ENCODE peak calls at places on chromosomes 5 and 9, in nine cellular contexts. One of them, this sample, is unnamed.

GRCh38 chr5:141492168-141492885 is 3.4 kb downstream of the PCDHGC5 start:
- DNase-seq in activated effector memory CD4-positive, alpha-beta T cell treated with Interleukin-2 at 50 U/mL for 16 hours: no peak
- DNase-seq in cardiac septum: no peak
- DNase-seq in fibroblast of lung: no peak
- DNase-seq in RCC 7860: no peak
- DNase-seq in foreskin fibroblast: no peak
- DNase-seq in hypothalamus: no peak
- DNase-seq in RPMI8226: no peak
- DNase-seq in stimulated activated CD8-positive, alpha-beta memory T cell treated with anti-CD3 and anti-CD28 coated beads, Interleukin-2, amount 100 ng/mL, for 1 hour: no peak
- DNase-seq in this sample: peak

GRCh38 chr9:107019216-107019615 is 156.2 kb downstream of the ZNF462 start:
- DNase-seq in activated effector memory CD4-positive, alpha-beta T cell treated with Interleukin-2 at 50 U/mL for 16 hours: no peak
- DNase-seq in cardiac septum: no peak
- DNase-seq in fibroblast of lung: peak
- DNase-seq in RCC 7860: peak
- DNase-seq in foreskin fibroblast: peak
- DNase-seq in hypothalamus: no peak
- DNase-seq in RPMI8226: no peak
- DNase-seq in stimulated activated CD8-positive, alpha-beta memory T cell treated with anti-CD3 and anti-CD28 coated beads, Interleukin-2, amount 100 ng/mL, for 1 hour: no peak
- DNase-seq in this sample: no peak

GRCh38 chr5:150302301-150303069 is at the start of gene ARSI:
- DNase-seq in activated effector memory CD4-positive, alpha-beta T cell treated with Interleukin-2 at 50 U/mL for 16 hours: no peak
- DNase-seq in cardiac septum: peak
- DNase-seq in fibroblast of lung: peak
- DNase-seq in RCC 7860: no peak
- DNase-seq in foreskin fibroblast: no peak
- DNase-seq in hypothalamus: no peak
- DNase-seq in RPMI8226: no peak
- DNase-seq in stimulated activated CD8-positive, alpha-beta memory T cell treated with anti-CD3 and anti-CD28 coated beads, Interleukin-2, amount 100 ng/mL, for 1 hour: no peak
- DNase-seq in this sample: no peak

GRCh38 chr9:75531588-75531987 is 358.9 kb upstream of the PCSK5 start:
- DNase-seq in activated effector memory CD4-positive, alpha-beta T cell treated with Interleukin-2 at 50 U/mL for 16 hours: no peak
- DNase-seq in cardiac septum: no peak
- DNase-seq in fibroblast of lung: no peak
- DNase-seq in RCC 7860: no peak
- DNase-seq in foreskin fibroblast: no peak
- DNase-seq in hypothalamus: no peak
- DNase-seq in RPMI8226: no peak
- DNase-seq in stimulated activated CD8-positive, alpha-beta memory T cell treated with anti-CD3 and anti-CD28 coated beads, Interleukin-2, amount 100 ng/mL, for 1 hour: no peak
- DNase-seq in this sample: no peak

GRCh38 chr9:121026260-121026691 is 23.8 kb downstream of the C5 start:
- DNase-seq in activated effector memory CD4-positive, alpha-beta T cell treated with Interleukin-2 at 50 U/mL for 16 hours: no peak
- DNase-seq in cardiac septum: no peak
- DNase-seq in fibroblast of lung: no peak
- DNase-seq in RCC 7860: no peak
- DNase-seq in foreskin fibroblast: no peak
- DNase-seq in hypothalamus: no peak
- DNase-seq in RPMI8226: no peak
- DNase-seq in stimulated activated CD8-positive, alpha-beta memory T cell treated with anti-CD3 and anti-CD28 coated beads, Interleukin-2, amount 100 ng/mL, for 1 hour: no peak
- DNase-seq in this sample: no peak

GRCh38 chr9:7358876-7359275 is 440.7 kb downstream of the DMAC1 start:
- DNase-seq in activated effector memory CD4-positive, alpha-beta T cell treated with Interleukin-2 at 50 U/mL for 16 hours: no peak
- DNase-seq in cardiac septum: no peak
- DNase-seq in fibroblast of lung: no peak
- DNase-seq in RCC 7860: no peak
- DNase-seq in foreskin fibroblast: no peak
- DNase-seq in hypothalamus: no peak
- DNase-seq in RPMI8226: no peak
- DNase-seq in stimulated activated CD8-positive, alpha-beta memory T cell treated with anti-CD3 and anti-CD28 coated beads, Interleukin-2, amount 100 ng/mL, for 1 hour: no peak
- DNase-seq in this sample: no peak

GRCh38 chr5:62578540-62578939 is at the start of gene LRRC70:
- DNase-seq in activated effector memory CD4-positive, alpha-beta T cell treated with Interleukin-2 at 50 U/mL for 16 hours: no peak
- DNase-seq in cardiac septum: no peak
- DNase-seq in fibroblast of lung: peak
- DNase-seq in RCC 7860: no peak
- DNase-seq in foreskin fibroblast: no peak
- DNase-seq in hypothalamus: no peak
- DNase-seq in RPMI8226: no peak
- DNase-seq in stimulated activated CD8-positive, alpha-beta memory T cell treated with anti-CD3 and anti-CD28 coated beads, Interleukin-2, amount 100 ng/mL, for 1 hour: no peak
- DNase-seq in this sample: peak

GRCh38 chr9:122036988-122037387 is 56.1 kb downstream of the TTLL11 start:
- DNase-seq in activated effector memory CD4-positive, alpha-beta T cell treated with Interleukin-2 at 50 U/mL for 16 hours: no peak
- DNase-seq in cardiac septum: no peak
- DNase-seq in fibroblast of lung: peak
- DNase-seq in RCC 7860: no peak
- DNase-seq in foreskin fibroblast: peak
- DNase-seq in hypothalamus: no peak
- DNase-seq in RPMI8226: no peak
- DNase-seq in stimulated activated CD8-positive, alpha-beta memory T cell treated with anti-CD3 and anti-CD28 coated beads, Interleukin-2, amount 100 ng/mL, for 1 hour: no peak
- DNase-seq in this sample: no peak

GRCh38 chr5:177043958-177044357 is 21.5 kb downstream of the ZNF346 start:
- DNase-seq in activated effector memory CD4-positive, alpha-beta T cell treated with Interleukin-2 at 50 U/mL for 16 hours: no peak
- DNase-seq in cardiac septum: no peak
- DNase-seq in fibroblast of lung: no peak
- DNase-seq in RCC 7860: no peak
- DNase-seq in foreskin fibroblast: no peak
- DNase-seq in hypothalamus: no peak
- DNase-seq in RPMI8226: no peak
- DNase-seq in stimulated activated CD8-positive, alpha-beta memory T cell treated with anti-CD3 and anti-CD28 coated beads, Interleukin-2, amount 100 ng/mL, for 1 hour: no peak
- DNase-seq in this sample: no peak

GRCh38 chr5:141094481-141095262 is at the start of gene PCDHB2:
- DNase-seq in activated effector memory CD4-positive, alpha-beta T cell treated with Interleukin-2 at 50 U/mL for 16 hours: no peak
- DNase-seq in cardiac septum: no peak
- DNase-seq in fibroblast of lung: peak
- DNase-seq in RCC 7860: peak
- DNase-seq in foreskin fibroblast: no peak
- DNase-seq in hypothalamus: no peak
- DNase-seq in RPMI8226: peak
- DNase-seq in stimulated activated CD8-positive, alpha-beta memory T cell treated with anti-CD3 and anti-CD28 coated beads, Interleukin-2, amount 100 ng/mL, for 1 hour: no peak
- DNase-seq in this sample: no peak

GRCh38 chr5:128579669-128580068 is 41.6 kb upstream of the FBN2 start:
- DNase-seq in activated effector memory CD4-positive, alpha-beta T cell treated with Interleukin-2 at 50 U/mL for 16 hours: no peak
- DNase-seq in cardiac septum: no peak
- DNase-seq in fibroblast of lung: no peak
- DNase-seq in RCC 7860: no peak
- DNase-seq in foreskin fibroblast: peak
- DNase-seq in hypothalamus: no peak
- DNase-seq in RPMI8226: no peak
- DNase-seq in stimulated activated CD8-positive, alpha-beta memory T cell treated with anti-CD3 and anti-CD28 coated beads, Interleukin-2, amount 100 ng/mL, for 1 hour: no peak
- DNase-seq in this sample: no peak

GRCh38 chr9:72509635-72510034 is 11.8 kb upstream of the TMC1 start:
- DNase-seq in activated effector memory CD4-positive, alpha-beta T cell treated with Interleukin-2 at 50 U/mL for 16 hours: no peak
- DNase-seq in cardiac septum: no peak
- DNase-seq in fibroblast of lung: no peak
- DNase-seq in RCC 7860: peak
- DNase-seq in foreskin fibroblast: no peak
- DNase-seq in hypothalamus: no peak
- DNase-seq in RPMI8226: no peak
- DNase-seq in stimulated activated CD8-positive, alpha-beta memory T cell treated with anti-CD3 and anti-CD28 coated beads, Interleukin-2, amount 100 ng/mL, for 1 hour: no peak
- DNase-seq in this sample: no peak

This sample was measured in naive B cell.